ENCODE peak calls at places on chromosomes 7 and 10, in nine cellular contexts. U, O, V, H, N, Z, E, F and A are unnamed samples.

GRCh38 chr7:121398246-121398645 is 2.1 kb upstream of the FAM3C start:
- DNase-seq in H (peak), O (no peak), E (no peak), Z (no peak), F (no peak), V (peak), U (no peak), N (no peak), A (peak)

GRCh38 chr10:4246881-4247358 is 461.9 kb upstream of the KLF6 start:
- DNase-seq in U (no peak), O (no peak), E (no peak), F (no peak), N (no peak), Z (no peak), V (no peak), H (peak), A (peak)

GRCh38 chr10:115141254-115141653 is 48.1 kb downstream of the ATRNL1 start:
- DNase-seq in N (no peak), V (peak), O (no peak), U (no peak), Z (no peak), F (no peak), H (peak), E (no peak), A (peak)

GRCh38 chr7:71626206-71626605 is 494.3 kb downstream of the GALNT17 start:
- DNase-seq in Z (no peak), O (no peak), U (no peak), V (no peak), N (no peak), H (peak), F (no peak), E (no peak), A (no peak)

GRCh38 chr7:22361795-22362194 is 4.8 kb upstream of the RAPGEF5 start:
- DNase-seq in O (no peak), H (peak), U (no peak), N (no peak), V (no peak), Z (peak), F (no peak), E (no peak), A (no peak)

GRCh38 chr10:74799840-74800239 is 26.6 kb upstream of the KAT6B start:
- DNase-seq in H (peak), F (no peak), O (peak), E (no peak), U (no peak), Z (no peak), V (peak), N (no peak), A (peak)

GRCh38 chr10:125159486-125159931 is 854 bp downstream of the CTBP2 start:
- DNase-seq in F (peak), V (no peak), O (no peak), N (peak), E (peak), U (no peak), Z (no peak), H (no peak), A (peak)

GRCh38 chr7:27170936-27171635 is 3.0 kb downstream of the HOXA10 start:
- DNase-seq in N (peak), O (no peak), U (no peak), V (no peak), F (no peak), Z (no peak), E (no peak), H (no peak), A (no peak)

GRCh38 chr7:105141068-105141467 is 127.1 kb downstream of the KMT2E start:
- DNase-seq in Z (no peak), F (peak), H (peak), E (no peak), N (no peak), V (peak), U (peak), O (no peak), A (peak)

GRCh38 chr7:155357573-155358041 is 59.9 kb downstream of the INSIG1 start:
- DNase-seq in H (peak), E (no peak), V (peak), N (no peak), Z (no peak), O (no peak), F (no peak), U (no peak), A (peak)

GRCh38 chr10:107148906-107149305 is 15.6 kb downstream of the SORCS1 start:
- DNase-seq in V (no peak), O (no peak), H (no peak), N (no peak), U (no peak), E (no peak), F (no peak), Z (no peak), A (no peak)

GRCh38 chr7:16811555-16811954 is 6.8 kb upstream of the AGR2 start:
- DNase-seq in Z (no peak), U (no peak), N (no peak), E (no peak), H (peak), O (no peak), V (no peak), F (no peak), A (no peak)

GRCh38 chr10:101229275-101230184 is at the start of gene LBX1:
- DNase-seq in U (peak), F (peak), E (no peak), V (no peak), H (no peak), N (no peak), Z (no peak), O (no peak), A (peak)

GRCh38 chr7:78695826-78696225 is 757.6 kb downstream of the MAGI2 start:
- DNase-seq in Z (no peak), U (no peak), H (no peak), O (no peak), N (no peak), V (no peak), F (no peak), E (no peak), A (no peak)

GRCh38 chr7:5426226-5426475 is 2.5 kb upstream of the TNRC18 start:
- DNase-seq in Z (no peak), E (no peak), H (peak), O (no peak), V (no peak), F (no peak), N (no peak), U (no peak), A (no peak)

GRCh38 chr10:31262672-31263071 is 56.3 kb upstream of the ZEB1 start:
- DNase-seq in O (no peak), N (no peak), V (no peak), H (peak), F (no peak), Z (no peak), E (peak), U (no peak), A (peak)

GRCh38 chr10:525565-526315 is 163.7 kb downstream of the DIP2C start:
- DNase-seq in N (no peak), O (no peak), E (no peak), V (no peak), F (peak), U (no peak), H (peak), Z (no peak), A (peak)

GRCh38 chr10:97718659-97719142 is 5.2 kb downstream of the MARVELD1 start:
- DNase-seq in O (no peak), H (peak), Z (peak), U (peak), E (no peak), N (no peak), F (peak), V (no peak), A (no peak)

GRCh38 chr10:14736600-14737081 is 38.1 kb downstream of the FAM107B start:
- DNase-seq in E (peak), F (no peak), H (peak), N (no peak), V (peak), Z (no peak), U (no peak), O (no peak), A (peak)

GRCh38 chr7:129169171-129169643 is 19.2 kb upstream of the SMO start:
- DNase-seq in U (peak), Z (no peak), O (peak), F (peak), E (peak), H (no peak), V (peak), N (peak), A (peak)

GRCh38 chr10:54940418-54940817 is 139.4 kb upstream of the PCDH15 start:
- DNase-seq in N (no peak), H (no peak), V (no peak), U (no peak), F (no peak), Z (no peak), E (no peak), O (no peak), A (no peak)

GRCh38 chr10:79196470-79197461 is 128.0 kb downstream of the ZMIZ1 start:
- DNase-seq in E (peak), U (peak), H (peak), Z (peak), V (peak), N (peak), F (peak), O (peak), A (peak)

GRCh38 chr7:125605241-125605640 is 675.6 kb upstream of the POT1 start:
- DNase-seq in E (no peak), Z (no peak), N (no peak), V (peak), H (peak), U (no peak), F (peak), O (no peak), A (no peak)

GRCh38 chr10:3122034-3122433 is 50.5 kb downstream of the PITRM1 start:
- DNase-seq in U (no peak), E (no peak), N (no peak), F (no peak), H (no peak), V (no peak), O (no peak), Z (no peak), A (peak)

GRCh38 chr7:121624922-121625321 is 228.8 kb upstream of the FAM3C start:
- DNase-seq in F (no peak), O (no peak), H (peak), V (no peak), E (peak), N (peak), U (no peak), Z (no peak), A (peak)